ENCODE peak calls at places on chromosomes 3 and 15, in seven cellular contexts. O is CD8-positive, alpha-beta memory T cell; X is left ventricle myocardium inferior; V is adrenal gland; J is uterus; G is H7; I is ovary. M is an unnamed sample.

GRCh38 chr15:48493084-48493762 is 152.3 kb downstream of the FBN1 start:
- DNase-seq in X (no peak), I (no peak), G (no peak), O (no peak), J (peak), V (no peak), M (no peak)

GRCh38 chr3:147412917-147413711 is 3.9 kb downstream of the ZIC1 start:
- DNase-seq in O (no peak), X (no peak), V (no peak), I (no peak), G (peak), J (no peak), M (no peak)

GRCh38 chr15:76006136-76006778 is 6.0 kb downstream of the NRG4 start:
- DNase-seq in I (no peak), X (no peak), O (no peak), G (no peak), J (no peak), V (peak), M (no peak)

GRCh38 chr3:11212784-11213183 is 58.5 kb downstream of the HRH1 start:
- DNase-seq in V (no peak), J (no peak), I (no peak), G (no peak), X (no peak), O (no peak), M (no peak)

GRCh38 chr3:62873672-62874397 is 1.4 kb downstream of the CADPS start:
- DNase-seq in X (peak), V (peak), G (peak), J (no peak), I (peak), O (no peak), M (peak)

GRCh38 chr3:177050466-177051237 is 146.6 kb downstream of the TBL1XR1 start:
- DNase-seq in V (no peak), O (no peak), J (no peak), X (no peak), G (no peak), I (no peak), M (no peak)

GRCh38 chr3:149321640-149322039 is 11.8 kb downstream of the TM4SF18 start:
- DNase-seq in X (no peak), O (no peak), J (no peak), I (no peak), V (no peak), G (no peak), M (no peak)

GRCh38 chr3:8506611-8507061 is 5.0 kb downstream of the LMCD1 start:
- DNase-seq in I (no peak), V (no peak), J (no peak), G (no peak), O (no peak), X (no peak), M (peak)

GRCh38 chr15:47551559-47551958 is 165.7 kb upstream of the SEMA6D start:
- DNase-seq in I (no peak), V (no peak), J (no peak), X (no peak), O (no peak), G (no peak), M (no peak)

GRCh38 chr3:188914556-188914955 is 257.2 kb upstream of the TPRG1 start:
- DNase-seq in X (no peak), V (no peak), J (no peak), I (no peak), G (no peak), O (no peak), M (no peak)

GRCh38 chr3:149393355-149394165 is 16.1 kb upstream of the TM4SF1 start:
- DNase-seq in J (peak), O (no peak), V (peak), X (peak), I (peak), G (peak), M (peak)

GRCh38 chr3:142337994-142338393 is 109.8 kb downstream of the XRN1 start:
- DNase-seq in J (no peak), V (no peak), X (no peak), O (no peak), I (no peak), G (no peak), M (peak)

GRCh38 chr3:133038089-133038730 is at the start of gene TMEM108:
- DNase-seq in I (peak), G (peak), O (no peak), X (peak), J (peak), V (peak), M (peak)

GRCh38 chr15:39301589-39301999 is 279.3 kb upstream of the THBS1 start:
- DNase-seq in O (no peak), G (no peak), J (peak), V (no peak), X (no peak), I (no peak), M (no peak)

GRCh38 chr15:31091531-31091930 is 10.0 kb downstream of the TRPM1 start:
- DNase-seq in I (no peak), V (no peak), X (no peak), O (no peak), G (no peak), J (no peak), M (no peak)

GRCh38 chr3:110459021-110459420 is 612.6 kb upstream of the NECTIN3 start:
- DNase-seq in V (no peak), X (no peak), G (no peak), J (no peak), O (no peak), I (no peak), M (no peak)

GRCh38 chr3:100561459-100562158 is 47.8 kb upstream of the ADGRG7 start:
- DNase-seq in G (peak), X (no peak), I (no peak), O (no peak), V (no peak), J (peak), M (no peak)

GRCh38 chr3:168269019-168269418 is 173.3 kb upstream of the GOLIM4 start:
- DNase-seq in I (no peak), V (no peak), G (no peak), J (no peak), O (no peak), X (no peak), M (no peak)

GRCh38 chr3:107271787-107272387 is 105.4 kb upstream of the CCDC54 start:
- DNase-seq in X (no peak), J (no peak), V (no peak), G (peak), I (no peak), O (no peak), M (no peak)

GRCh38 chr15:89704411-89704810 is 13.8 kb downstream of the WDR93 start:
- DNase-seq in O (no peak), G (no peak), I (no peak), X (no peak), V (no peak), J (no peak), M (no peak)

GRCh38 chr15:82680200-82681102 is 29.2 kb downstream of the AP3B2 start:
- DNase-seq in V (peak), I (peak), J (no peak), G (peak), O (peak), X (no peak), M (peak)

GRCh38 chr3:52688266-52688665 is 2.4 kb downstream of the GNL3 start:
- DNase-seq in O (no peak), V (no peak), G (no peak), J (no peak), X (no peak), I (no peak), M (no peak)

GRCh38 chr15:90913398-90913944 is 10.4 kb downstream of the MAN2A2 start:
- DNase-seq in X (no peak), G (no peak), J (no peak), V (no peak), O (no peak), I (no peak), M (no peak)

GRCh38 chr3:55364426-55364825 is 122.7 kb downstream of the WNT5A start:
- DNase-seq in I (no peak), X (no peak), J (no peak), O (no peak), V (no peak), G (no peak), M (no peak)

GRCh38 chr3:119098620-119099222 is 47.2 kb upstream of the TEX55 start:
- DNase-seq in I (no peak), X (no peak), G (peak), O (no peak), V (peak), J (no peak), M (no peak)

GRCh38 chr3:170277833-170278586 is 55.8 kb downstream of the PRKCI start:
- DNase-seq in V (no peak), X (no peak), G (no peak), O (no peak), I (no peak), J (no peak), M (no peak)

GRCh38 chr15:29449136-29449535 is 179.5 kb upstream of the NSMCE3 start:
- DNase-seq in X (no peak), V (no peak), I (no peak), J (no peak), G (peak), O (no peak), M (peak)

GRCh38 chr3:184338538-184338945 is 1.1 kb downstream of the FAM131A start:
- DNase-seq in J (peak), I (peak), O (no peak), G (peak), X (peak), V (peak), M (peak)

GRCh38 chr3:183270344-183270743 is 17.3 kb downstream of the B3GNT5 start:
- DNase-seq in V (no peak), I (no peak), G (no peak), X (no peak), J (no peak), O (no peak), M (no peak)

GRCh38 chr3:190265126-190265525 is 57.1 kb downstream of the CLDN1 start:
- DNase-seq in O (no peak), J (no peak), X (no peak), I (no peak), V (no peak), G (no peak), M (no peak)

GRCh38 chr3:183295211-183295610 is 42.2 kb downstream of the B3GNT5 start:
- DNase-seq in V (peak), I (no peak), O (no peak), G (no peak), X (no peak), J (no peak), M (peak)

GRCh38 chr3:127985216-127985615 is 67.0 kb upstream of the SEC61A1 start:
- DNase-seq in I (no peak), X (no peak), G (no peak), V (no peak), J (no peak), O (no peak), M (no peak)

GRCh38 chr15:39167114-39168058 is 413.5 kb upstream of the THBS1 start:
- DNase-seq in I (no peak), V (no peak), G (no peak), J (no peak), X (no peak), O (no peak), M (no peak)

GRCh38 chr3:125055165-125055912 is 458 bp downstream of the HEG1 start:
- DNase-seq in X (peak), V (peak), I (peak), J (peak), O (peak), G (peak), M (peak)

GRCh38 chr3:165839296-165840076 is 2.3 kb upstream of the BCHE start:
- DNase-seq in O (no peak), J (no peak), I (no peak), X (no peak), G (no peak), V (no peak), M (no peak)

GRCh38 chr3:47985376-47985775 is 30.8 kb downstream of the MAP4 start:
- DNase-seq in V (no peak), O (no peak), J (no peak), X (no peak), I (no peak), G (no peak), M (no peak)

GRCh38 chr15:78739996-78740903 is 71.0 kb downstream of the ADAMTS7 start:
- DNase-seq in G (peak), J (no peak), O (no peak), V (peak), X (no peak), I (no peak), M (no peak)

GRCh38 chr15:74275957-74276356 is 39.8 kb downstream of the CCDC33 start:
- DNase-seq in G (peak), I (no peak), J (no peak), X (no peak), O (no peak), V (no peak), M (no peak)

GRCh38 chr3:107555359-107555758 is 32.6 kb downstream of the BBX start:
- DNase-seq in O (no peak), J (no peak), I (no peak), X (no peak), G (no peak), V (no peak), M (no peak)

GRCh38 chr3:50264389-50264963 is 4.5 kb upstream of the SEMA3B start:
- DNase-seq in O (no peak), V (peak), J (peak), X (peak), I (peak), G (peak), M (peak)
- H3K4me3 ChIP-seq in O (no peak), V (no peak), J (no peak), X (peak), I (no peak), G (no peak), M (no peak)

GRCh38 chr3:24100694-24101402 is 155.8 kb downstream of the NR1D2 start:
- DNase-seq in J (no peak), V (no peak), O (no peak), I (no peak), X (no peak), G (no peak), M (no peak)

GRCh38 chr3:24101676-24102168 is 156.6 kb downstream of the NR1D2 start:
- DNase-seq in V (no peak), I (no peak), G (no peak), O (no peak), J (no peak), X (no peak), M (no peak)

GRCh38 chr3:24096271-24096670 is 151.2 kb downstream of the NR1D2 start:
- DNase-seq in G (no peak), J (no peak), I (no peak), X (no peak), O (no peak), V (no peak), M (no peak)

DNA sequence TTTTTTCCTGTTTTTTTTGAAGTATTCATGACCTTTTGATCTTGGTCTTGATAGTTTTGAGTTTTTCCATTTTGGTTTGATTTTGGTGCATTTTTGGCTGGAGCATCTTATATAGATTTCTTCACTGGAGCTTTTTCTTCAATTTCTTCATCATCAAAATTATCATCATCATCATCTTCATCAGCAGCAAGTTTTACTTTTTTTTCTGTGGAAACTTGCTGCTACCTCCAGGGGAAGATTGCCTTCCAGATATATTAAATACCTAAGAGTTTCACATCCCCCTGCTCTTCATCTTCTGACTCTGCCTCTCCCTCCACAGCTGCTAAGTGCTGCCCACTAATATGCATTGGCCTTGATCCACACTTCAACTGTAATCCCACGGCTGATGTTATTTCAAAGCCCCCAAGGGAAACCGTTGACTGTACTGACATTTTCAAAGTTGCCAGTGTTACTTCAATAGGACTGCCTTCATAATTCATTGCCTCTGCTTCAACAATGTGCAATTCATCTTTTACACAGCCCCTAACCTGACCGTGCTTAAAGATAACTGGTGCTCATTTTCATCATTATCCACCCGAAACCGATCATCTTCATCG is 151.7 kb downstream of the NR1D2 start:
- DNase-seq in O (no peak), J (no peak), I (no peak), X (no peak), G (no peak), V (no peak), M (no peak)
- H3K4me3 ChIP-seq in O (no peak), J (no peak), I (no peak), X (no peak), G (no peak), V (no peak), M (no peak)

GRCh38 chr15:58443291-58443690 is 11.5 kb downstream of the LIPC start:
- DNase-seq in O (no peak), G (no peak), I (no peak), V (no peak), X (no peak), J (no peak), M (no peak)

GRCh38 chr15:58440922-58441321 is 9.1 kb downstream of the LIPC start:
- DNase-seq in V (no peak), O (no peak), I (no peak), X (no peak), J (no peak), G (peak), M (peak)

GRCh38 chr15:58440181-58440910 is 8.6 kb downstream of the LIPC start:
- DNase-seq in J (no peak), O (no peak), I (no peak), V (peak), G (no peak), X (no peak), M (peak)

GRCh38 chr15:58441376-58442070 is 9.7 kb downstream of the LIPC start:
- DNase-seq in V (no peak), X (no peak), G (no peak), J (no peak), O (no peak), I (no peak), M (no peak)

DNA sequence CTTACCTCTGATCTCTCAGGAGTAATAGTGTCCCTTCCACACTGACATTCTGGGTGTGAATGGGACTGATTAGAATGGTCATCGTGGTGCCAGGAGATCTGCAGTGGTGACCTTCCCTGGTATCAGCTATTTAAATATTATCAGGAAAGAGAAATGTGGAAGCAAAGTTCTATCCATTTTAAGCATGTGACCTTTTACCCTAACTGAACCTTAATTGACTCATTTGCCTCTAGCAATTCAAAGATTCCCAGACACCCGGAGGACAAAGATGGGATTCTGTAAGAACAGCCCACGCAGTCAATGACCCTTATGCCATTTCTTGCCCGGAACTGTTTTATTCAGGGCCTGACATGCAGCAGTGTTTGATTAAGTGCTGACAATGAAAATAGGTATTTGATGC is 10.3 kb downstream of the LIPC start:
- DNase-seq in V (no peak), X (no peak), O (no peak), J (no peak), I (no peak), G (no peak), M (no peak)
- H3K4me3 ChIP-seq in V (no peak), X (no peak), O (no peak), J (no peak), I (no peak), G (no peak), M (no peak)

DNA sequence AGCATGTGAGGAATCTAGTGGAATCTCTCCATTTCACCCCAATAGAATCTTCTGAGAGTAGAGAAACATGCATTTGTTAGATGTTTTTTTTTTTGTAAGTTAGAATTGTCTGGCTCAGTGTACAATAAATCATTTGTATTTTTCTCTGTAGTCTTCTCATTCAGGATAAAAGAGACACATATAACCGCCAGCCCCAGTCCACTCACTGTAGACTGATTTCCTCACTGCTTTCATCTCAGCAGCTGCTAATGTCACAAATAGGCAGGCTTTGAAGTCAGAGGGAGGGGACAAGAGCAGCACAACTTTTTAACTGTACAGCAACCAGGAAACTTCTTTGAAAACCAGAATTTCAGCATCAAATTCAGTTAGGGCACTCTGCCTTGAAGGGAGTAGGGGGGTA is 140.2 kb upstream of the RBMS3 start:
- DNase-seq in I (no peak), X (no peak), G (no peak), V (no peak), J (no peak), O (no peak), M (no peak)
- H3K4me3 ChIP-seq in I (no peak), X (no peak), G (no peak), V (no peak), J (no peak), O (no peak), M (no peak)

GRCh38 chr3:156416846-156417581 is 137.9 kb downstream of the SSR3 start:
- DNase-seq in O (no peak), I (no peak), G (no peak), V (no peak), J (no peak), X (no peak), M (no peak)
- H3K4me3 ChIP-seq in O (no peak), I (no peak), G (no peak), V (no peak), J (no peak), X (no peak), M (no peak)

DNA sequence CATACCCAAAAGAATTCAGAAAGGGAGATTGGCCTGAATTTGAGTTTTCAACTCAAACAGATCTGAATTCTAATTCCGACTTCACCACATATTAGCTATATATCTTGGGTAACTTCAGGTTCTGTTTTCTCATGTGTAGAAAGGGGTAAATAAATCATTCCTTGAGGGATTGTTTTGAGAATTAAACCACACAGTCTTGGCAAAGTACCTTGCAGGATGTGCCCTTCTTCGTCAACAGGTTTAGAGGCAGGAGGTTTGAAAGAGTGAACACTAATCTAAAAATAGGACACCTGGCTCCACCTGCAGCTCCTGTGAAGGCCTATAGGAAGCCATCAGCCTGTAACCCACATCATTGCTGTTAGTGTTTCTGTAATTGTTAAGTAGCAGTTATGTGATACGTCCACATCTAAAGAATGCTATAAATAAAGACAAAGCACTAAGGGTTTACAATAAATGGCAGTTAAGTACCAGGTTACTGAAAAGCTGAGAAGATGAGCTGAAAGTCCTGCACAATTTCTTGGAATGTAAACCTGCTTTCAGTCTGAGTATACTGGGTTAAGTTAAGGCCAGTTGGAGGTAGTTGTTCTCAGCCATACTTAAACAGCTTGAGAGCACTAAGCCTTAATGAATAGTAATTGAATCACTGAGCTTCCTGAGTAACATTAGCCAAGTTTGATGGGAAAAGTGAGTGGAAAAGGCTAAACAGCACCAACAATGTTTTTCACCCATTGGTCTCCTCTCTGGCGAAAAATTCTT is 6.0 kb downstream of the CCDC80 start:
- DNase-seq in G (no peak), X (no peak), V (no peak), O (no peak), J (no peak), I (no peak), M (no peak)
- H3K4me3 ChIP-seq in G (no peak), X (peak), V (no peak), O (no peak), J (peak), I (no peak), M (no peak)